ENCODE peak calls at places on chromosomes 2 and 18, in four cellular contexts. Z is WTC11, W is HepG2, C is K562. I is an unnamed sample.

GRCh38 chr2:61647044-61647443 is 108.9 kb upstream of the XPO1 start:
- DNase-seq in Z (no peak), C (no peak), W (no peak), I (no peak)

GRCh38 chr2:174024524-174025270 is 59.5 kb upstream of the SP3 start:
- DNase-seq in C (no peak), Z (no peak), W (no peak), I (no peak)

GRCh38 chr2:147097747-147098146 is 747.1 kb upstream of the ACVR2A start:
- DNase-seq in W (no peak), C (no peak), Z (no peak), I (no peak)

GRCh38 chr18:3148930-3149535 is 70.7 kb downstream of the MYOM1 start:
- DNase-seq in W (no peak), C (no peak), Z (no peak), I (no peak)

GRCh38 chr18:7585272-7585670 is 18.2 kb downstream of the PTPRM start:
- DNase-seq in W (no peak), C (no peak), Z (no peak), I (no peak)

GRCh38 chr2:9306910-9307309 is 100.3 kb downstream of the ASAP2 start:
- DNase-seq in Z (no peak), C (no peak), W (no peak), I (no peak)

GRCh38 chr2:84808279-84808678 is 72.6 kb downstream of the TRABD2A start:
- DNase-seq in W (no peak), C (no peak), Z (no peak), I (no peak)

GRCh38 chr2:109563980-109564550 is 49.7 kb downstream of the SEPTIN10 start:
- DNase-seq in Z (no peak), C (no peak), W (no peak), I (no peak)

GRCh38 chr2:219542931-219543595 is 546 bp downstream of the CHPF start:
- DNase-seq in Z (no peak), C (peak), W (peak), I (no peak)

GRCh38 chr2:24881623-24882022 is 38.4 kb downstream of the ADCY3 start:
- DNase-seq in Z (peak), W (no peak), C (peak), I (no peak)

GRCh38 chr2:43075054-43075593 is 151.3 kb downstream of the ZFP36L2 start:
- DNase-seq in W (peak), Z (no peak), C (no peak), I (no peak)

GRCh38 chr18:67043276-67043675 is 439.4 kb upstream of the CDH19 start:
- DNase-seq in C (no peak), W (no peak), Z (peak), I (no peak)

GRCh38 chr18:33532978-33533377 is 45.0 kb upstream of the ASXL3 start:
- DNase-seq in Z (no peak), W (no peak), C (no peak), I (no peak)

GRCh38 chr2:207239222-207239674 is 73.5 kb upstream of the KLF7 start:
- DNase-seq in Z (no peak), W (no peak), C (peak), I (peak)

GRCh38 chr18:62637807-62638687 is 77.3 kb upstream of the PHLPP1 start:
- DNase-seq in C (peak), W (peak), Z (peak), I (peak)

GRCh38 chr2:232372231-232373208 is 6.0 kb upstream of the ALPP start:
- DNase-seq in Z (peak), C (no peak), W (no peak), I (no peak)

GRCh38 chr2:192559541-192560126 is 364.9 kb upstream of the TMEFF2 start:
- DNase-seq in Z (no peak), C (no peak), W (no peak), I (peak)

GRCh38 chr2:25286025-25286400 is 55.7 kb downstream of the DNMT3A start:
- DNase-seq in C (no peak), W (no peak), Z (no peak), I (no peak)

DNA sequence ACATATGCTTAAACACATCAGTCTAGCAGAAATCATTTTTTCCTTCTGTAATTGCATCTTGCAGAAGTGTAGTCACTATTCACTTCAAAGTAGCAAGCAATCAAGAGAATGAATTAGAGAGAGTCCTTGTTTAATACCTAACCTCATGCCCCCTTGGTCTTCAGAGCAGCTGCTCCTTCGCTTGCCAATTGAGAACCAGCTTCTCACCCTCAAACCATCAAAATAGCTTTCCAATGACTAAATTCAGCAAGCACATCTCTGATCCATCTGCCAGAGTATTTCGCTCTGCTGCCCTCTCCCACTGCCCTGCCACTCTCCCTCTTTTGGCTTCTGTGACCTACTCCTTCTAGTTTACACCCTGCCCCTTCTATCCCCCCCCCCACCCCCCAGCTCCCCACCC is 120.7 kb upstream of the AGAP1 start:
- DNase-seq in W (no peak), Z (no peak), C (no peak), I (no peak)
- TF ChIP-seq HMGXB4 in W (no peak), Z (no peak), C (no peak), I (no peak)

GRCh38 chr2:231133365-231134114 is 8.7 kb upstream of the HTR2B start:
- DNase-seq in W (peak), C (no peak), Z (no peak), I (no peak)
- TF ChIP-seq HMGXB4 in W (no peak), C (no peak), Z (no peak), I (no peak)

DNA sequence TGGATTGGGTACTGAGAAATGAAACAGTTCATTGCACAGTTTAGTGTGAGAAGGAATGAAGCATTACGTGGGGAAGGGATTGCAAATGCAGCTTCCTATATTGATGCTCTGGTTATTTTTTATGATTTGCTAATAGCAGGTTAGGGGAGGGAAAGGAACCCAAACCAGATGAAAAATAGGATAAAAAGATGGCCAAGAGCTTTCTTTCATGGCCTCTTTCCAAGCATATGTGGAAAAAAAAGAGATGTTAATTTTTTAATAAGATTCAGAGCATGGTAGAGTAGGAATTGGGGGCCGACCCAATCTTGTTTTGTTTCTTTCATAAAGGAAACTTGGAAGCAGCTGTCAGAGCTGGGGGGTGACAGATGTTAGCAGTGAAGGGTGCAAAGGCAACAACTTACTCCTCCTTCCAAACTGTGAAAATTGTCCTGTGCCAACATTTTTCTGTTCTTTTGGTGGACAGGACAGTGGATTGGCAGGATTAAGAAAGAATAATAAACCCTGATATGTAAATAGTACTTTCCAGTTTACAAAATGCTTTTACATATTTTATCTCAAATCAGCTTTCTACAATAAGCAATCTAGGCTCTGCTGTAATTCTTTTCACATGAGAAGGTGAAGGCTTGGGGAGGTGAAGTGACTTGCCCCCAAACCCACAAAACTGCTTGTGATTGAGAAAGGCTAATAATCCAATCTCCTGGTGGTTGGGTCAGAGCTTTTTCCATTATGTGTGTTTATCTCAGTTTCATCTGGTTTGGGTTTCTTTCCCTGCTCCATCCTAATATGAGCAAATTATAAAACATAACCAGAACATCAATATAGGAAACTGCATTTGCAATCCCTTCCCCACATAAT is 270.1 kb downstream of the ETAA1 start:
- DNase-seq in C (no peak), W (no peak), Z (no peak), I (no peak)
- TF ChIP-seq HMGXB4 in C (no peak), W (no peak), Z (no peak), I (no peak)

GRCh38 chr2:216148983-216149382 is 39.8 kb downstream of the XRCC5 start:
- DNase-seq in Z (no peak), W (no peak), C (no peak), I (no peak)

GRCh38 chr2:216147172-216148131 is 38.3 kb downstream of the XRCC5 start:
- DNase-seq in C (no peak), Z (no peak), W (no peak), I (no peak)

GRCh38 chr2:216151313-216152030 is 42.3 kb downstream of the XRCC5 start:
- DNase-seq in Z (no peak), W (no peak), C (no peak), I (no peak)

GRCh38 chr2:216146573-216146972 is 37.4 kb downstream of the XRCC5 start:
- DNase-seq in W (no peak), C (no peak), Z (no peak), I (no peak)

DNA sequence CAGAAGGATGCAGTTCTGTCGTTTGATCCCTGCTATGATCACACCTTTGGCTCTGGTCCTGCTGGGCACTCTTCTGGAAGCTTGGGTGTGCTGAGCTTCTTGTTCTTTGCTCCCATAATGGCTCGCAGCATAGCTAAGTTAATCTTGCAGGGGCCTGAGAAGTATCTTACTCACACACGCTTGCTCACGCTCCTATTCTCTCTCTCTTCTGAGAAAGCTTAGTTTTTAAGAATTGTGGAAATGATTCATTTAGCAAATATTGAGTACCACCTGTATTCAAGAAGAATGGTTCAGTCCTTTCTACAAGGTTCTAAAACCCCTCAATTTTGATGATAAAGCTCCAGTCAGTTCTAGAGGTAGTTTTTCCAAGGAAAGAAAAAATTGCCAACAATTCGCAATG is 40.6 kb downstream of the XRCC5 start:
- DNase-seq in Z (no peak), W (no peak), C (no peak), I (no peak)
- TF ChIP-seq HMGXB4 in Z (no peak), W (no peak), C (no peak), I (no peak)

GRCh38 chr2:171056307-171056706 is 104.4 kb downstream of the TLK1 start:
- DNase-seq in C (no peak), Z (no peak), W (no peak), I (no peak)
- TF ChIP-seq HMGXB4 in C (no peak), Z (no peak), W (no peak), I (no peak)

GRCh38 chr2:117621330-117621729 is 193.2 kb upstream of the DDX18 start:
- DNase-seq in C (no peak), Z (no peak), W (no peak), I (no peak)
- TF ChIP-seq HMGXB4 in C (no peak), Z (no peak), W (no peak), I (no peak)

GRCh38 chr18:12922266-12922665 is 25.5 kb upstream of the SEH1L start:
- DNase-seq in C (no peak), W (no peak), Z (no peak), I (no peak)

DNA sequence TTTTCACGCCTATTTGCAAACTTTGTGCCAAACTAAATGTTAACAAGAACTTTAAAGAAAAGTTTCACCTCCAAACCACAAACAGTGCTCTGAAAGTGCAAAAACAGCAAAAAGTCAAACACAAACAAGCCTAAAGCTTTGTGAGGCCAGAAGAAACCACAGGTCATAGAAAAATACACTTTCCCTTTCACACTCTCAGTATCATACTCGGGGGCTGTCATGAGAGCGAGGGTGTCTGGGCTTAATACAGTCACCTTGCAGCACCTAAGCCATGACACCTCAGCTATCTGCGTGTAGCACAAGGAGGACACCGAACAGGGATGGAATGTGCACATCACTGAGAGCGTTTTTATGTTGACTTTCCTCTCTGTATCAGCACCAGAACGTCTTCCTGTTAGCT is 26.6 kb upstream of the SEH1L start:
- DNase-seq in W (peak), Z (no peak), C (no peak), I (no peak)
- TF ChIP-seq HMGXB4 in W (no peak), Z (no peak), C (no peak), I (no peak)

GRCh38 chr2:1654696-1655374 is 89.5 kb downstream of the PXDN start:
- DNase-seq in C (no peak), W (no peak), Z (no peak), I (no peak)

GRCh38 chr2:1658394-1659151 is 85.7 kb downstream of the PXDN start:
- DNase-seq in C (no peak), W (no peak), Z (no peak), I (no peak)

GRCh38 chr2:1656326-1656960 is 87.9 kb downstream of the PXDN start:
- DNase-seq in W (no peak), Z (peak), C (no peak), I (no peak)

GRCh38 chr2:1655461-1655860 is 88.9 kb downstream of the PXDN start:
- DNase-seq in Z (no peak), C (no peak), W (no peak), I (no peak)

DNA sequence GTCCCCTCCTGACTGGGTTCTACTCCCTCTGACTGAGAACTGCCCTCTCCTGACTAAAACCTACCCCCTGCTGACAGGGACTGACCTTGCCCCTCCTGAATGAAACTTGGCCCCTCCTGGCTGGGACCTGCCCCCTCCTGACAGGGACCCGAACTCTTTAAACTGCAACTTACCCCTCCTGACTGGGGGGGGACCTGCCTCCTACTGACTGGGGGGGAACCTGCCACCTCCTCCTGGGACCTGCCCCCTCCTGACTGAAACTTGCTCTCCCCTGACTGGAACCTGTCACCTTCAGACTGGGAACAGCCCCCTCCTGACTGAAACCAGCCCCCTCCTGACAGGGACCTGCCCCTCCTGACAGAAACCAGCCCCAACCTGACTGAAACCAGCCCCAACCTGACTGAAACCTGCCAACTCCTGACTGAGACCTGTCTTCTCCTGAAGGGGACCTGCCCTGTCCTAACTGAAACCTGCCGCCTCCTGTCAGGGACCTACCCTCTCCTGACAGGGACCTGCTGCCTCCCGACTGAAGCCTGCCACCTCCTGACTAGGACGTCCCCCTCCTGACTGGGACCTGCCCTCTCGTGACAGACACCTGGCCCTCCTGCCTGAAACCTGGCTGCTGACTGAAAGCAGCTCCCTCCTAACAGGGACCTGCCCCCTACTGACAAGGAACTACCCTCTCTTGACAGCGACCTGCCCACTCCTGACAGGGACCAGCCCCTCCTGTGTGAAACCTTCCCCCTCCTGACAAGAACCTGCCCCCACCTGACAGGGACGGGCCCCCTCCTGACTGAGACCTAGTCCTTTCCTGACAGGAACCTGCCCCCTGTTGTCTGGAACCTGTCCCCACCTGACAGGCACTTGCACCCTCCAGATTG is 87.1 kb downstream of the PXDN start:
- DNase-seq in W (no peak), Z (no peak), C (no peak), I (no peak)
- TF ChIP-seq HMGXB4 in W (no peak), Z (no peak), C (no peak), I (no peak)

DNA sequence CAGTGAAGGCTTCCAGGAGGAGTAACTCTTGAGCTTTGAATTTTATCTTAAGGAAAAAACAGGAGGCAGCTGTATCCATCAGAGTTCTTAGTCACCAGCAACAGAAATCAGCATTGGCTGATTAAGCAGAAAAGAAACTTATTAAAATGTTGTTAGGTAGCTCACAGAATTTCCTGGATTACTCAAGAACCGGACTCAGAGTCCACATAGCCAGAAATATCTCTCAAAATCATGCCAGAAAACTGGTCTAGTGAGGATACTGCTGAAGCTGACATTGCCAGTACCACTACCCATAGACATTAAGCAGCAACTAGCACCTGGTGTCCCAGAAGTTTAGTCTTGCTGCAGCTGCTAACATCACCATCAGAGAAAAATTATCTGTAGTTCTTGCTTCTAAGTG is 10.1 kb upstream of the AFTPH start:
- DNase-seq in W (no peak), C (no peak), Z (no peak), I (no peak)
- TF ChIP-seq HMGXB4 in W (no peak), C (no peak), Z (no peak), I (no peak)

DNA sequence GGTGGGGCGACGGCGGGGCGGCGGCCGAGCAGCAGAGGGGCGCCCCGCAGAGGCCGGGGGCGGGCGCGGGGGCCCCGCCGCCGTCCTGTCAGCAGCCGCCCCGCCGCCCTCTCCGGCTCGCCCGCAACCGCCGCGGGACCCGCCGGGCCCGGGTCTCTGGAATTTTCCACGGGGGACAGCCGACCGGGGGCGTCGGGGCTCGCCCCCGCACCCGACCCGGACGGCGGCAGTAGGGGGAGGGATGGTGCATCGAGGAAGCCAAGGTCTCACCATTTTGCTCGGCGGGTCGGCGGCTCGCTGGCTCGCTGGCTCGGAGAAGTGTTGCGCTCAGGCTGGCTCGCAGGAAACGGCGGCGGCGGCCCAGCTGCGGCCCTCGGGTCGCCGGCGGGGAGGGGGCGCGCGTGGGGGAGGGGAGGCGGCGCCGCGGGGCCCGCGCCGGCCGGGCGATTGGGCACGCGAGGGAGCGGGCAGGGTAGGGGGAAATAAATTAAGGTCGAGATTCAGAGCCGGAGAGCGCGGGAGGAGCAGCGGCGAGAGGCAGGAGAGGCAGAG is 401 bp downstream of the PPP3R1 start:
- DNase-seq in C (peak), W (no peak), Z (peak), I (no peak)
- TF ChIP-seq HMGXB4 in C (no peak), W (no peak), Z (no peak), I (no peak)

I was measured in A549.